ENCODE peak calls at places on chromosomes 7 and 10, in eight cellular contexts. S, O, X, K, Q, H, N and Y are unnamed samples. For H3K4me1, the result is how much of the 10 kb centered on the place peaks cover.

GRCh38 chr10:70270952-70271351 is 12.9 kb downstream of the NPFFR1 start:
- DNase-seq in S (no peak), O (no peak), X (no peak), K (no peak), Q (no peak), H (no peak), N (no peak), Y (no peak)

GRCh38 chr7:29539471-29539870 is 24.2 kb upstream of the PRR15 start:
- DNase-seq in S (no peak), O (no peak), X (no peak), K (no peak), Q (no peak), H (no peak), N (no peak), Y (no peak)

GRCh38 chr10:74134240-74134820 is 16.3 kb downstream of the AP3M1 start:
- DNase-seq in S (no peak), O (no peak), X (no peak), K (no peak), Q (no peak), H (no peak), N (no peak), Y (no peak)

GRCh38 chr10:19021162-19021561 is 27.4 kb upstream of the MALRD1 start:
- DNase-seq in S (no peak), O (no peak), X (no peak), K (no peak), Q (no peak), H (no peak), N (no peak), Y (no peak)

GRCh38 chr7:108001759-108002725 is 919 bp downstream of the LAMB1 start:
- DNase-seq in S (no peak), O (peak), X (peak), K (peak), Q (no peak), H (peak), N (peak), Y (no peak)

GRCh38 chr10:22345301-22346086 is at the start of gene SPAG6:
- DNase-seq in S (no peak), O (peak), X (peak), K (peak), Q (no peak), H (peak), N (no peak), Y (no peak)

GRCh38 chr10:123599366-123599849 is 66.7 kb upstream of the GPR26 start:
- DNase-seq in S (no peak), O (no peak), X (no peak), K (no peak), Q (no peak), H (no peak), N (no peak), Y (no peak)

GRCh38 chr10:97079454-97079853 is 106.3 kb downstream of the SLIT1 start:
- DNase-seq in S (no peak), O (no peak), X (no peak), K (no peak), Q (no peak), H (no peak), N (no peak), Y (no peak)

GRCh38 chr7:122942059-122942458 is 53.4 kb downstream of the TAS2R16 start:
- DNase-seq in S (no peak), O (no peak), X (no peak), K (no peak), Q (no peak), H (no peak), N (no peak), Y (no peak)

GRCh38 chr7:1851731-1852531 is 181.9 kb downstream of the ELFN1 start:
- DNase-seq in S (no peak), O (no peak), X (no peak), K (no peak), Q (no peak), H (no peak), N (no peak), Y (no peak)

GRCh38 chr7:158924956-158925355 is 68.6 kb downstream of the DYNC2I1 start:
- DNase-seq in S (no peak), O (no peak), X (no peak), K (no peak), Q (no peak), H (no peak), N (peak), Y (no peak)

GRCh38 chr7:45660201-45660900 is 86.2 kb downstream of the ADCY1 start:
- DNase-seq in S (peak), O (no peak), X (no peak), K (no peak), Q (peak), H (peak), N (no peak), Y (no peak)

GRCh38 chr7:42189535-42189934 is 47.5 kb downstream of the GLI3 start:
- DNase-seq in S (no peak), O (no peak), X (no peak), K (no peak), Q (no peak), H (no peak), N (peak), Y (no peak)

GRCh38 chr7:2641406-2642393 is 9.9 kb downstream of the TTYH3 start:
- DNase-seq in S (no peak), O (peak), X (peak), K (no peak), Q (peak), H (peak), N (peak), Y (no peak)

GRCh38 chr7:147513451-147513850 is 1077.1 kb upstream of the C7orf33 start:
- DNase-seq in S (no peak), O (no peak), X (no peak), K (no peak), Q (no peak), H (no peak), N (no peak), Y (no peak)

GRCh38 chr7:84665339-84665738 is 470.8 kb upstream of the SEMA3A start:
- DNase-seq in S (no peak), O (no peak), X (no peak), K (no peak), Q (no peak), H (no peak), N (no peak), Y (no peak)

GRCh38 chr7:84666668-84667067 is 472.1 kb upstream of the SEMA3A start:
- DNase-seq in S (no peak), O (no peak), X (no peak), K (no peak), Q (no peak), H (no peak), N (no peak), Y (no peak)

GRCh38 chr7:84668116-84668515 is 473.5 kb upstream of the SEMA3A start:
- DNase-seq in S (no peak), O (no peak), X (no peak), K (no peak), Q (no peak), H (no peak), N (no peak), Y (no peak)

GRCh38 chr7:84658286-84658685 is 463.7 kb upstream of the SEMA3A start:
- DNase-seq in S (no peak), O (no peak), X (no peak), K (no peak), Q (no peak), H (no peak), N (no peak), Y (no peak)

GRCh38 chr7:84663224-84663623 is 468.6 kb upstream of the SEMA3A start:
- DNase-seq in S (no peak), O (no peak), X (no peak), K (no peak), Q (no peak), H (no peak), N (peak), Y (no peak)
- TF ChIP-seq POLR2A in S (no peak), O (no peak), X (no peak), K (no peak), Q (no peak), H (no peak), N (no peak), Y (no peak)

DNA sequence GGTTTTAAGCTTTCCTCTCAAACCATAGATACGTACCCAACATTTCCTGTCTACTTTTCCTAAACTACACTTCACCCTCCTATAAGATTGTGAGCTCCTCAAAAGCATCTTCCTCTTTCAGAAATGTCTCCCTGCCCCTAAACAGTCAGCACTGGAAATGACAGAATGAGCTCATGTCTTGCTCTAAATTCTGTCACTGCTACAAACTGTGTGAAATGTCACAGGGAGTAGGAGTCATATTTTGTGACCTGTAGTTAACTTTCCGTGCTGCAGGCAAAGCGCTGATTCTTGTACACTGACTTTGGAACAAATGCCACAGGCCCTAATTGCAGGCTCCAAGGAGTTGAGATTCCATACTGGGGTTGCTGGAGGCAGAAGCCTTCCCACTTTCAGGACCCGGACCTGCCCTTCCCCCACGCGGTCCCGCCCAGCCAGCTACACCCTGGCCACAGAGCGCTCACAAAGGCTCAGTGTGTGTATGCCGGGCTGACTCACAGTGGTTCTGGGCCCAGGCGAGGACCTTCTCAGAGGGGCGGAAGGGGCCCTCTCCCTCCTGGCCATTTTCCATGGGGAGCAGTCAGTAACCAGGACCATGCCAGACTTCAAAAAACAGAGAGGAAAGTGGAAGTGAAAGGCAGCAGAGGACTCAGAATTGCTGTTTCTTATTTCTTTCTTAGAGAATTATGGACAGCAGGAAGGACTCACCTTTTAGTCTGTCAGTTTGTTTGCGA is 24.1 kb downstream of the SCD start:
- DNase-seq in S (no peak), O (peak), X (peak), K (peak), Q (peak), H (peak), N (peak), Y (no peak)
- H3K4me1 ChIP-seq in S (under half), O (half or more), X (under half), K (under half), Q (under half), H (under half), N (under half), Y (under half)

DNA sequence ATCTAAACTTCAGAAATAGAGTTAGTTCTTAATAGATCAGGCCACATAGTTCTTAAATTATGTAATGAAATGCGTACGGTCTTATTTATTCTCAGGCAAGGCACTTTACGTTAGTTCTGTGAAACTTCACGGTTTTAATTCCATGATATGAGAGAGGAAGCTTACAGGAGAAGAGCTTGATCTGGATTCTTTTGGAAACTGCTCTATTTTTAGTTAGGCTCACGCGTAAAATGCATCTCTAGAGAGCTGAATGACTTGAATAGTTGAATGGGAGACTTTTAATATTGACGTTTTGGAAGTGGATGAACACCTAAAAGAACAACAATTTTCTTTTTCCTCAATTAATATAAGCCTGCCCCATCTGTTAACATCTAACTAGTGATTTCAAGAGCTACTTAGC is 71.1 kb downstream of the PRKG1 start:
- DNase-seq in S (no peak), O (no peak), X (no peak), K (no peak), Q (no peak), H (no peak), N (no peak), Y (no peak)
- H3K4me3 ChIP-seq in S (no peak), O (no peak), X (no peak), K (no peak), Q (no peak), H (no peak), N (no peak), Y (no peak)

DNA sequence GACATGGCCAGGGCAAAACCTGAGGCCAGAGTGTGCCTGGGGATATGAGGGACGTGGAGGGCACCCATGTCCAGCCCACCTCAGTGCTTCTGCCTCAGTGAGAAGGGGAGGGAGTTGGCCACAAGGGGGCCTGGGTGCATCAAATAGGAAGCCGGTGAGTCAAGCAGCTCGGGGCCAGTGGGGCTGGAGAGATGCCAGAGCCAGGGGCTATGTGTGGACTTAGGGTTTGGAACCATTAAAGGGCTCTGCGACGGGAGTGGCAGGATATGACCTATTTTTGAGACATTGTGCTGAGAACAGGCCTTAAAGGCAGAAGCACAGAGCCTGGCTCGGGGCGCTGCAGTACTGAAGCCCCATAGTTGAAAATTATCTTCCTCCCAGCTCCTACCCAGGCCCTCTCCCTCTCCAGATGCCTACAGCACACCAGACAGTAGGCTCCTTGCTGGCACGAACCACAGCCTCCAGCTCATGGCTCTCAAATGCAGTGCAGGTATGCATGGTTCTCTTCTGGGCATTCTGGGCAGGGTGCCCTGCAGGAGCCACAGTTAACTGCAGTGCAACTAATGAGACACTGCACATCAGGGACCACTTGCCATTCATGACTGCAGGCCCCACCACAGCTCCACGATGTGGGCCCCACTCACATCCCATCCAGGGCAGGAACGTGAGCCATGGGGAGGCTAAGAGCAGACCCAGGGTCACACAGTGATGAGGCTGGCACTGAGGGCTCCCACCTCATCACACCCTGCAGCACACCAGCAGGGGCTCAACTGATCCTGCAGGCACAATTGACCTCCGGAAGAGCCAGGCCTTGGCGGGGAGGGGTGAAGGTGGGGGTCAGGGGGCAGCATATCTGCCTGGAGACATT is 7.2 kb upstream of the PGAM2 start:
- DNase-seq in S (no peak), O (peak), X (peak), K (peak), Q (peak), H (peak), N (peak), Y (no peak)
- TF ChIP-seq POLR2A in S (no peak), O (no peak), X (peak), K (no peak), Q (no peak), H (no peak), N (peak), Y (no peak)

DNA sequence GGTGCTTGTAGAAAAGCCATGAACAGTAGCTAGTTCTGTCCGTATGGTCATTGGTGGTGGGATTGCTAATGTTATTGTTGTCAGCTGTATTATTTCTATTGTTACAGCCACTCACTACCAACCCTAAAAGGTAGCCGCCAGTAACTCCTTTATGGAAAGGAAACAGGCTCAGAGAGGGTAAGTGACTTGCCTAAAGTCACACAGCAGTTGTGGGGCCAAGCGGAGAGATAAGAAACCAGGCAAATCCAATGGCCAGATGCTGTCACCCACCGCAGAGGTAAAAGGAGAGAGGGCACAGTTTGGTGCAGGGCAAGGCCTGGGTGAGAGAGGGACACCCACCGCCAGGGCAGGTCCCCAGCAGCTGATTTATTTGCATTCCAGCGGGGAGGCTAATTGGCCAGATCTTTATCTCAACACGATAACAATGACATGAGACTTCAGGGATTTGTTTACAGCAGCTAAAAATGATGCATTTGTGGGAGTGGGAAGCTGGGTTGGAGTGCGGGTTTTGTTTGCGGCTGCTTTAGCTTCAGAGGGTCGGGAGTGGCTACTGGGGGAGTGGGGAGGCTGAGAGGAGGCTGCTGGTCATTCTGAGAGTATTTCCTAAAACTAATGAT is 8.6 kb upstream of the NKX2-3 start:
- DNase-seq in S (no peak), O (no peak), X (no peak), K (no peak), Q (no peak), H (no peak), N (no peak), Y (no peak)
- H3K4me1 ChIP-seq in S (under half), O (half or more), X (under half), K (under half), Q (under half), H (under half), N (under half), Y (under half)

GRCh38 chr7:150370612-150371071 is 2.0 kb downstream of the REPIN1 start:
- DNase-seq in S (no peak), O (no peak), X (no peak), K (no peak), Q (no peak), H (no peak), N (peak), Y (no peak)
- H3K4me3 ChIP-seq in S (peak), O (peak), X (peak), K (peak), Q (no peak), H (peak), N (no peak), Y (no peak)